ENCODE peak calls at places on chromosomes 2 and 18, in nine cellular contexts. One of them, this sample, is unnamed.

GRCh38 chr2:95350320-95351079 is 52.0 kb upstream of the FAHD2A start:
- DNase-seq in HepG2: no peak
- DNase-seq in cardiac muscle cell: no peak
- DNase-seq in heart left ventricle: peak; percentile 11
- DNase-seq in colonic mucosa: peak; percentile 11
- DNase-seq in astrocyte: no peak
- DNase-seq in transverse colon: no peak
- DNase-seq in lower lobe of right lung: no peak
- DNase-seq in hepatocyte: no peak
- DNase-seq in this sample: no peak

GRCh38 chr2:241123816-241124536 is 21.9 kb upstream of the MTERF4 start:
- DNase-seq in cardiac muscle cell: no peak
- DNase-seq in transverse colon: peak; percentile 70
- DNase-seq in astrocyte: no peak
- DNase-seq in lower lobe of right lung: peak; percentile 44
- DNase-seq in heart left ventricle: no peak
- DNase-seq in hepatocyte: no peak
- DNase-seq in HepG2: no peak
- DNase-seq in colonic mucosa: no peak
- DNase-seq in this sample: peak; percentile 74

GRCh38 chr2:117801826-117802225 is 12.7 kb upstream of the DDX18 start:
- DNase-seq in colonic mucosa: no peak
- DNase-seq in hepatocyte: no peak
- DNase-seq in HepG2: no peak
- DNase-seq in cardiac muscle cell: no peak
- DNase-seq in transverse colon: no peak
- DNase-seq in heart left ventricle: no peak
- DNase-seq in lower lobe of right lung: no peak
- DNase-seq in astrocyte: no peak
- DNase-seq in this sample: no peak

GRCh38 chr18:8798996-8799395 is 93.6 kb downstream of the MTCL1 start:
- DNase-seq in cardiac muscle cell: no peak
- DNase-seq in transverse colon: peak; percentile 65
- DNase-seq in hepatocyte: no peak
- DNase-seq in heart left ventricle: peak; percentile 41
- DNase-seq in colonic mucosa: peak; percentile 50
- DNase-seq in lower lobe of right lung: no peak
- DNase-seq in astrocyte: no peak
- DNase-seq in HepG2: no peak
- DNase-seq in this sample: peak; percentile 66

GRCh38 chr2:220071716-220072115 is 444.3 kb downstream of the SLC4A3 start:
- DNase-seq in cardiac muscle cell: no peak
- DNase-seq in HepG2: no peak
- DNase-seq in heart left ventricle: no peak
- DNase-seq in hepatocyte: no peak
- DNase-seq in astrocyte: no peak
- DNase-seq in colonic mucosa: no peak
- DNase-seq in transverse colon: no peak
- DNase-seq in lower lobe of right lung: no peak
- DNase-seq in this sample: no peak

GRCh38 chr2:120344214-120344990 is 1.5 kb upstream of the INHBB start:
- DNase-seq in HepG2: no peak
- DNase-seq in colonic mucosa: no peak
- DNase-seq in astrocyte: no peak
- DNase-seq in heart left ventricle: peak; percentile 51
- DNase-seq in hepatocyte: peak; percentile 70
- DNase-seq in cardiac muscle cell: peak; percentile 53
- DNase-seq in transverse colon: no peak
- DNase-seq in lower lobe of right lung: no peak
- DNase-seq in this sample: no peak

GRCh38 chr2:26742053-26742770 is 21.9 kb upstream of the SLC35F6 start:
- DNase-seq in astrocyte: no peak
- DNase-seq in cardiac muscle cell: no peak
- DNase-seq in heart left ventricle: no peak
- DNase-seq in transverse colon: no peak
- DNase-seq in colonic mucosa: no peak
- DNase-seq in hepatocyte: no peak
- DNase-seq in HepG2: no peak
- DNase-seq in lower lobe of right lung: no peak
- DNase-seq in this sample: no peak

GRCh38 chr2:142574388-142574787 is 303.1 kb upstream of the KYNU start:
- DNase-seq in HepG2: no peak
- DNase-seq in lower lobe of right lung: no peak
- DNase-seq in cardiac muscle cell: no peak
- DNase-seq in colonic mucosa: no peak
- DNase-seq in astrocyte: no peak
- DNase-seq in heart left ventricle: no peak
- DNase-seq in transverse colon: no peak
- DNase-seq in hepatocyte: no peak
- DNase-seq in this sample: no peak

GRCh38 chr18:30915336-30915988 is 127.1 kb downstream of the DSC3 start:
- DNase-seq in HepG2: peak; percentile 11
- DNase-seq in cardiac muscle cell: no peak
- DNase-seq in transverse colon: no peak
- DNase-seq in hepatocyte: no peak
- DNase-seq in lower lobe of right lung: no peak
- DNase-seq in colonic mucosa: no peak
- DNase-seq in astrocyte: no peak
- DNase-seq in heart left ventricle: no peak
- DNase-seq in this sample: no peak

GRCh38 chr18:51668632-51669031 is 471.2 kb upstream of the MEX3C start:
- DNase-seq in HepG2: no peak
- DNase-seq in cardiac muscle cell: no peak
- DNase-seq in transverse colon: no peak
- DNase-seq in heart left ventricle: no peak
- DNase-seq in lower lobe of right lung: no peak
- DNase-seq in hepatocyte: no peak
- DNase-seq in colonic mucosa: no peak
- DNase-seq in astrocyte: no peak
- DNase-seq in this sample: no peak

GRCh38 chr18:36580266-36580665 is 248.5 kb downstream of the TPGS2 start:
- DNase-seq in cardiac muscle cell: no peak
- DNase-seq in astrocyte: peak; percentile 51
- DNase-seq in HepG2: no peak
- DNase-seq in heart left ventricle: peak; percentile 46
- DNase-seq in transverse colon: no peak
- DNase-seq in colonic mucosa: no peak
- DNase-seq in hepatocyte: no peak
- DNase-seq in lower lobe of right lung: no peak
- DNase-seq in this sample: no peak

GRCh38 chr2:237692601-237693079 is 65.3 kb downstream of the LRRFIP1 start:
- DNase-seq in cardiac muscle cell: peak; percentile 49
- DNase-seq in transverse colon: peak; percentile 54
- DNase-seq in hepatocyte: peak; percentile 46
- DNase-seq in HepG2: no peak
- DNase-seq in colonic mucosa: no peak
- DNase-seq in astrocyte: no peak
- DNase-seq in heart left ventricle: no peak
- DNase-seq in lower lobe of right lung: peak; percentile 66
- DNase-seq in this sample: peak; percentile 77

GRCh38 chr2:196372811-196373664 is 201.7 kb upstream of the STK17B start:
- DNase-seq in hepatocyte: peak; percentile 8
- DNase-seq in lower lobe of right lung: no peak
- DNase-seq in heart left ventricle: no peak
- DNase-seq in HepG2: no peak
- DNase-seq in colonic mucosa: no peak
- DNase-seq in transverse colon: peak; percentile 16
- DNase-seq in cardiac muscle cell: no peak
- DNase-seq in astrocyte: peak; percentile 24
- DNase-seq in this sample: no peak

DNA sequence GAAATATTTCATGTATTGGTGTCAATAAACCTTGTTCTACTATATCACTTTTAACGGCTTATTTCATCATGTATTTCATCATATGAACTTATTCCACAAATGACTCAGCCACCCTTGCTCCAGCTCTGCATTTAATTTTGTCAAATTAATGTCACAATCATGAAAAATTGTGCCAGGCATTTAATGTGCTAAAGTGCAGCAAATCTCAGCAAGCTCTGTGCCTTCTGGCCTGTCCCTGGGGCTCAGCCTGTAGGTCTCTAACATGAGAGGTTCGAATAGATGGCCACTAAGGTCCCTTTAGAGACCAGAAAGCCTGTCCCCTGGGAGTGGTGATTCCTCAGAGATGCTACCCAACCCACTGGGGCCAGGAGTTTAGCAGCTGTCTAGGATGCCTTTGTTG is 28.7 kb downstream of the BOD1L2 start:
- DNase-seq in HepG2: no peak
- DNase-seq in heart left ventricle: no peak
- DNase-seq in colonic mucosa: no peak
- DNase-seq in transverse colon: no peak
- DNase-seq in cardiac muscle cell: no peak
- DNase-seq in hepatocyte: no peak
- DNase-seq in astrocyte: no peak
- DNase-seq in lower lobe of right lung: no peak
- DNase-seq in this sample: no peak
- H3K36me3 ChIP-seq in HepG2: no peaks in the 10 kb centered on the region
- H3K36me3 ChIP-seq in heart left ventricle: no peaks in the 10 kb centered on the region
- H3K36me3 ChIP-seq in colonic mucosa: no peaks in the 10 kb centered on the region
- H3K36me3 ChIP-seq in transverse colon: no peaks in the 10 kb centered on the region
- H3K36me3 ChIP-seq in cardiac muscle cell: no peaks in the 10 kb centered on the region
- H3K36me3 ChIP-seq in hepatocyte: no peaks in the 10 kb centered on the region
- H3K36me3 ChIP-seq in astrocyte: no peaks in the 10 kb centered on the region
- H3K36me3 ChIP-seq in lower lobe of right lung: no peaks in the 10 kb centered on the region
- H3K36me3 ChIP-seq in this sample: no peaks in the 10 kb centered on the region

DNA sequence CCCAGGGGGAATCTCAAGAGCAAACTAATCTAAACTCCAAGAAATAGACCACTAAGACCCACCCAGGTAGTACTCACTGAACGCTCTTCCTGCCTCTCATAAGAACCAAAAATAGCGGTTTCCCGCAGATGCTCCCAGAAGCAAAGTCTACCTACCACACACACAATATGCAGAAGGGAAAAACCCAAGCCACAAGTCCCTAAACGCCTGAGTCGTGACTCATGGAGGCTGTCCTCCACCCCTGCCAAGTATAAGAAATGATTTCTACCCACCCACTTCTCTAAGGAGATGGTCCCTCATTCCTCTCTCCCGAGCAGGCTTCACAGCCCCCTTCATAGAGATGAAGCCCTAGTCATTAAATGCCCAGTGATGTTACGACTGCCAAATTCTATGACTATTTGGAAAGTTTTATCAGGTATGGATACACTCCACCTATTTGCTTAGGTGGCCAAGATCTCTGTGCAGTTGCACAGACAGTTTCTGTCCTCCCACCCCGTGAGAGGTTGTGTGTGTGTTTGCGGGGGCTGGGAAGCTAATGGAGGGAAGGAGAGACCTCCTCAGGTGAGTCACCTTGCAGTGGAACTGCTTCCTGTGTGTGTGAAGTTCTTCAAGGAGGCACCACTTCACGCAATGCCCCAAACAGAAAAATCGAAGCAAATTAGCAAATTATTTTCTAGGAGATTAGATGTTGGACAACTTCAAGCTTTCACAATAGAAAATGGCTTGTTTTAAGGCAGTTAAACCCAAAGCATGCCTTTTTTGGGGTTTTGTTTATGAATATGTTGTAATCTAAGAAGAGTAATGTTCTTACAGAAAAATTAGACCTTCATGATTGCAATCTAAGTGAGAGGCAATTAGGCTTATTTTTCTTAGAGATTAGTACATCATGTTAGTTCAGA is 175.1 kb downstream of the TGIF1 start:
- DNase-seq in heart left ventricle: no peak
- DNase-seq in HepG2: no peak
- DNase-seq in astrocyte: peak; percentile 99
- DNase-seq in hepatocyte: peak; percentile 76
- DNase-seq in cardiac muscle cell: peak; percentile 7
- DNase-seq in colonic mucosa: peak; percentile 55
- DNase-seq in transverse colon: peak; percentile 42
- DNase-seq in lower lobe of right lung: no peak
- DNase-seq in this sample: no peak
- H3K4me3 ChIP-seq in heart left ventricle: no peak overlapping the region
- H3K4me3 ChIP-seq in HepG2: peak overlapping the region; percentile 64
- H3K4me3 ChIP-seq in astrocyte: peak overlapping the region; percentile 38
- H3K4me3 ChIP-seq in hepatocyte: no peak overlapping the region
- H3K4me3 ChIP-seq in cardiac muscle cell: no peak overlapping the region
- H3K4me3 ChIP-seq in colonic mucosa: no peak overlapping the region
- H3K4me3 ChIP-seq in transverse colon: no peak overlapping the region
- H3K4me3 ChIP-seq in lower lobe of right lung: no peak overlapping the region
- H3K4me3 ChIP-seq in this sample: no peak overlapping the region

GRCh38 chr2:235264512-235264911 is 229.3 kb upstream of the AGAP1 start:
- DNase-seq in cardiac muscle cell: no peak
- DNase-seq in transverse colon: no peak
- DNase-seq in heart left ventricle: no peak
- DNase-seq in astrocyte: no peak
- DNase-seq in hepatocyte: no peak
- DNase-seq in HepG2: no peak
- DNase-seq in colonic mucosa: no peak
- DNase-seq in lower lobe of right lung: no peak
- DNase-seq in this sample: no peak

GRCh38 chr2:235264121-235264493 is 229.7 kb upstream of the AGAP1 start:
- DNase-seq in hepatocyte: no peak
- DNase-seq in transverse colon: no peak
- DNase-seq in astrocyte: no peak
- DNase-seq in HepG2: no peak
- DNase-seq in cardiac muscle cell: no peak
- DNase-seq in colonic mucosa: no peak
- DNase-seq in lower lobe of right lung: no peak
- DNase-seq in heart left ventricle: no peak
- DNase-seq in this sample: no peak

GRCh38 chr2:235262750-235263149 is 231.1 kb upstream of the AGAP1 start:
- DNase-seq in transverse colon: no peak
- DNase-seq in colonic mucosa: no peak
- DNase-seq in lower lobe of right lung: no peak
- DNase-seq in HepG2: no peak
- DNase-seq in astrocyte: no peak
- DNase-seq in cardiac muscle cell: no peak
- DNase-seq in heart left ventricle: no peak
- DNase-seq in hepatocyte: no peak
- DNase-seq in this sample: no peak

GRCh38 chr2:235265348-235265965 is 228.4 kb upstream of the AGAP1 start:
- DNase-seq in HepG2: peak; percentile 38
- DNase-seq in lower lobe of right lung: no peak
- DNase-seq in heart left ventricle: no peak
- DNase-seq in transverse colon: no peak
- DNase-seq in cardiac muscle cell: no peak
- DNase-seq in hepatocyte: no peak
- DNase-seq in colonic mucosa: no peak
- DNase-seq in astrocyte: no peak
- DNase-seq in this sample: no peak

GRCh38 chr2:235263205-235264120 is 230.4 kb upstream of the AGAP1 start:
- DNase-seq in lower lobe of right lung: peak; percentile 53
- DNase-seq in hepatocyte: peak; percentile 89
- DNase-seq in cardiac muscle cell: no peak
- DNase-seq in astrocyte: peak; percentile 91
- DNase-seq in colonic mucosa: peak; percentile 74
- DNase-seq in HepG2: peak; percentile 86
- DNase-seq in heart left ventricle: peak; percentile 70
- DNase-seq in transverse colon: peak; percentile 70
- DNase-seq in this sample: peak; percentile 68
- TF ChIP-seq CTCF in lower lobe of right lung: no peak
- TF ChIP-seq CTCF in hepatocyte: no peak
- TF ChIP-seq CTCF in cardiac muscle cell: peak; percentile 6
- TF ChIP-seq CTCF in astrocyte: no peak
- TF ChIP-seq CTCF in colonic mucosa: no peak
- TF ChIP-seq CTCF in HepG2: no peak
- TF ChIP-seq CTCF in heart left ventricle: no peak
- TF ChIP-seq CTCF in transverse colon: no peak
- TF ChIP-seq CTCF in this sample: no peak

DNA sequence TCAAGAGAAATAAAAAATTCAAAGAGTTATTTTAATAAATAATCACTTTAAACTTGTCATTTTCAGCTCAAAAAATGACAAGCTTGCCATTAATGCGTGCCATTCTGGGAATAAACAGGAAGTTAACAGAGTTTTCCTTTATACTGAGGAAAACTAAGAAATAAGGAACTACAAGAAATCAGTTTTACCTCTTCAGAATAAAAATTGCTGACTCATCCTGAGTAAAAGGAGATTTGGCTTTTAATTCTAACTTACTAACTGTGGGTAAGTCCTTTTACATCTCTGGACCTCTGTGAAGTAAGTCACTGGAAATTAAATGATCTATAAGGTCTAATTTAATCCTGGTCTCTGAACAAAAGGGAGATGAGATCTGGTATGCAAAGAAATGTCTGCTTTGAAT is 16.1 kb downstream of the CEBPZ start:
- DNase-seq in colonic mucosa: no peak
- DNase-seq in HepG2: no peak
- DNase-seq in lower lobe of right lung: no peak
- DNase-seq in astrocyte: no peak
- DNase-seq in hepatocyte: no peak
- DNase-seq in cardiac muscle cell: no peak
- DNase-seq in transverse colon: no peak
- DNase-seq in heart left ventricle: no peak
- DNase-seq in this sample: no peak
- H3K36me3 ChIP-seq in colonic mucosa: no peaks in the 10 kb centered on the region
- H3K36me3 ChIP-seq in HepG2: peaks cover 17% of the 10 kb centered on the region
- H3K36me3 ChIP-seq in lower lobe of right lung: peaks cover 96% of the 10 kb centered on the region
- H3K36me3 ChIP-seq in astrocyte: peaks cover 45% of the 10 kb centered on the region
- H3K36me3 ChIP-seq in hepatocyte: no peaks in the 10 kb centered on the region
- H3K36me3 ChIP-seq in cardiac muscle cell: peaks cover 79% of the 10 kb centered on the region
- H3K36me3 ChIP-seq in transverse colon: no peaks in the 10 kb centered on the region
- H3K36me3 ChIP-seq in heart left ventricle: peaks cover 83% of the 10 kb centered on the region
- H3K36me3 ChIP-seq in this sample: no peaks in the 10 kb centered on the region

This sample was measured in mucosa of descending colon.